ENCODE peak calls at places on chromosomes 4 and X, in four cellular contexts. Q is D341Med, S is NB4, L is OCI-M1. J is an unnamed sample.
A peak's percentile ranks its signal among the peaks of the same experiment; 100 is the strongest.

GRCh38 chr4:185583813-185584212 is 48.5 kb upstream of the PDLIM3 start:
- DNase-seq in Q (no peak), L (no peak), S (no peak), J (no peak)

GRCh38 chrX:13087322-13088154 is 43.1 kb upstream of the FAM9C start:
- DNase-seq in Q (no peak), L (peak; percentile 47), S (peak; percentile 90), J (no peak)

GRCh38 chr4:26432419-26432818 is 57.9 kb downstream of the CCKAR start:
- DNase-seq in L (no peak), S (no peak), Q (no peak), J (no peak)

GRCh38 chrX:12223650-12224049 is 85.4 kb downstream of the FRMPD4 start:
- DNase-seq in Q (no peak), S (no peak), L (no peak), J (no peak)

GRCh38 chrX:48474127-48474526 is 1.9 kb upstream of the FTSJ1 start:
- DNase-seq in L (peak; percentile 40), Q (no peak), S (peak; percentile 69), J (no peak)

GRCh38 chr4:76550966-76551780 is 116.1 kb downstream of the SHROOM3 start:
- DNase-seq in Q (no peak), L (no peak), S (peak; percentile 8), J (no peak)

GRCh38 chr4:114180481-114180880 is 201.0 kb upstream of the ARSJ start:
- DNase-seq in S (peak; percentile 38), Q (peak; percentile 69), L (peak; percentile 26), J (peak; percentile 23)

GRCh38 chr4:145618210-145618911 is 824 bp upstream of the MMAA start:
- DNase-seq in S (peak; percentile 43), Q (peak; percentile 41), L (peak; percentile 74), J (no peak)

GRCh38 chr4:168484626-168485025 is 4.3 kb upstream of the DDX60L start:
- DNase-seq in S (no peak), L (no peak), Q (no peak), J (no peak)

J was measured in SK-N-DZ.